ENCODE peak calls at places on chromosomes 6 and 20, in nine cellular contexts. J is B cell, L is neural crest cell, M is fibroblast of mammary gland, A is psoas muscle, Q is heart right ventricle, W is Peyer's patch, T is WTC11, Z is endothelial cell of umbilical vein. P is an unnamed sample.

GRCh38 chr6:85506441-85507093 is 56.7 kb downstream of the NT5E start:
- DNase-seq in A (no peak), T (no peak), Z (no peak), L (no peak), W (no peak), Q (no peak), J (no peak), M (no peak), P (no peak)

GRCh38 chr6:113683968-113684367 is 173.2 kb upstream of the MARCKS start:
- DNase-seq in J (no peak), M (no peak), T (no peak), L (no peak), Z (no peak), A (no peak), W (no peak), Q (no peak), P (no peak)

GRCh38 chr20:31547017-31547675 is 32.9 kb downstream of the HM13 start:
- DNase-seq in M (peak; percentile 92), A (peak; percentile 93), L (peak; percentile 62), T (peak; percentile 73), J (peak; percentile 75), Z (peak; percentile 95), Q (peak; percentile 83), W (peak; percentile 86), P (peak; percentile 89)

GRCh38 chr20:25259788-25260254 is 11.9 kb downstream of the PYGB start:
- DNase-seq in J (no peak), Q (no peak), T (no peak), M (no peak), L (no peak), A (no peak), W (peak; percentile 51), Z (no peak), P (no peak)

GRCh38 chr6:56357616-56358373 is 110.4 kb upstream of the COL21A1 start:
- DNase-seq in L (no peak), A (no peak), W (no peak), T (no peak), Z (no peak), Q (no peak), J (no peak), M (peak; percentile 34), P (peak; percentile 54)

GRCh38 chr6:157994126-157994795 is 12.6 kb downstream of the SYNJ2 start:
- DNase-seq in W (no peak), T (no peak), Q (no peak), Z (no peak), A (no peak), L (no peak), J (no peak), M (no peak), P (no peak)

GRCh38 chr20:21100590-21101452 is 5.3 kb downstream of the LINC00237 start:
- DNase-seq in M (no peak), W (peak; percentile 48), Z (peak; percentile 10), Q (no peak), L (peak; percentile 32), A (no peak), J (peak; percentile 50), T (peak; percentile 69), P (peak; percentile 18)

GRCh38 chr20:17810847-17811604 is 111.3 kb downstream of the BANF2 start:
- DNase-seq in W (no peak), L (no peak), J (peak; percentile 52), Q (no peak), M (no peak), T (no peak), A (no peak), Z (no peak), P (no peak)

GRCh38 chr6:40587240-40588069 is at the start of gene LRFN2:
- DNase-seq in Q (peak; percentile 71), T (peak; percentile 86), L (peak; percentile 89), A (peak; percentile 86), M (peak; percentile 56), Z (peak; percentile 62), W (peak; percentile 84), J (peak; percentile 81), P (peak; percentile 49)

GRCh38 chr6:5996701-5997419 is 9.9 kb downstream of the NRN1 start:
- DNase-seq in Z (peak; percentile 59), M (peak; percentile 55), L (peak; percentile 42), J (peak; percentile 45), W (peak; percentile 58), A (no peak), Q (peak; percentile 25), T (peak; percentile 38), P (peak; percentile 39)

GRCh38 chr20:19817017-19817416 is 59.0 kb downstream of the RIN2 start:
- DNase-seq in J (no peak), M (peak; percentile 86), W (no peak), L (no peak), Q (no peak), Z (peak; percentile 99), A (no peak), T (no peak), P (peak; percentile 94)

GRCh38 chr6:158032354-158032733 is 50.7 kb downstream of the SYNJ2 start:
- DNase-seq in J (no peak), L (no peak), Q (no peak), W (no peak), A (no peak), M (no peak), Z (no peak), T (no peak), P (no peak)

GRCh38 chr6:106477158-106477557 is 116.6 kb downstream of the CRYBG1 start:
- DNase-seq in M (no peak), Z (no peak), W (no peak), Q (no peak), T (no peak), L (no peak), A (no peak), J (peak; percentile 17), P (no peak)

GRCh38 chr20:60648556-60648955 is 603.5 kb upstream of the CDH4 start:
- DNase-seq in W (no peak), Q (no peak), J (no peak), M (no peak), L (no peak), Z (no peak), A (no peak), T (no peak), P (no peak)

GRCh38 chr20:9978395-9979004 is 56.3 kb upstream of the ANKEF1 start:
- DNase-seq in M (peak; percentile 95), J (peak; percentile 50), A (no peak), T (no peak), Z (peak; percentile 87), Q (no peak), W (no peak), L (peak; percentile 19), P (peak; percentile 89)

GRCh38 chr20:4174909-4175308 is 159.6 kb upstream of the RNF24 start:
- DNase-seq in J (no peak), M (no peak), A (no peak), L (no peak), Z (no peak), T (no peak), Q (no peak), W (no peak), P (no peak)

DNA sequence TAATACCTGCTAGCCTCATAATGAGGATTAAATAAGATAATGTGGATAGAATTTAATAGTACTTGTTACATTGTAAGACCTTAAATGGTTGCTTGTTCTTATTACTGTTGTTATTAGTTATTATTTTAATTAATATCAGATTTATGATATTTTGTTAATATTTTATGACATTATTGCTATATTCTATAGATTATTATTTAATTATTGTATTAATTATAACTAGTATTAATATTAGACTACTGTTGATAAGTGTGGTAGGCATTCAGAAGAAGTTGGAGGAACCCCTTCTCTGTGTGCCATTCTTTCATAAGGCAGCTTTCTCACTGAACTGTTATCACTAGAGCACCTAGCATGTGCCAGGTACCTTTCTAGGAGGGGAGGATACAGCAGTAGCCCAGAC is 2.6 kb upstream of the NEDD9 start:
- DNase-seq in Q (no peak), Z (no peak), T (no peak), M (no peak), A (no peak), J (no peak), L (no peak), W (no peak), P (no peak)
- TF ChIP-seq CTCF in Q (no peak), Z (no peak), T (no peak), M (no peak), A (no peak), J (no peak), L (no peak), W (no peak), P (no peak)

GRCh38 chr6:110419028-110419739 is 3.8 kb upstream of the DDO start:
- DNase-seq in L (no peak), T (no peak), W (no peak), Q (no peak), Z (no peak), M (no peak), A (no peak), J (no peak), P (no peak)
- TF ChIP-seq CTCF in L (no peak), T (no peak), W (no peak), Q (no peak), Z (no peak), M (no peak), A (no peak), J (no peak), P (no peak)

DNA sequence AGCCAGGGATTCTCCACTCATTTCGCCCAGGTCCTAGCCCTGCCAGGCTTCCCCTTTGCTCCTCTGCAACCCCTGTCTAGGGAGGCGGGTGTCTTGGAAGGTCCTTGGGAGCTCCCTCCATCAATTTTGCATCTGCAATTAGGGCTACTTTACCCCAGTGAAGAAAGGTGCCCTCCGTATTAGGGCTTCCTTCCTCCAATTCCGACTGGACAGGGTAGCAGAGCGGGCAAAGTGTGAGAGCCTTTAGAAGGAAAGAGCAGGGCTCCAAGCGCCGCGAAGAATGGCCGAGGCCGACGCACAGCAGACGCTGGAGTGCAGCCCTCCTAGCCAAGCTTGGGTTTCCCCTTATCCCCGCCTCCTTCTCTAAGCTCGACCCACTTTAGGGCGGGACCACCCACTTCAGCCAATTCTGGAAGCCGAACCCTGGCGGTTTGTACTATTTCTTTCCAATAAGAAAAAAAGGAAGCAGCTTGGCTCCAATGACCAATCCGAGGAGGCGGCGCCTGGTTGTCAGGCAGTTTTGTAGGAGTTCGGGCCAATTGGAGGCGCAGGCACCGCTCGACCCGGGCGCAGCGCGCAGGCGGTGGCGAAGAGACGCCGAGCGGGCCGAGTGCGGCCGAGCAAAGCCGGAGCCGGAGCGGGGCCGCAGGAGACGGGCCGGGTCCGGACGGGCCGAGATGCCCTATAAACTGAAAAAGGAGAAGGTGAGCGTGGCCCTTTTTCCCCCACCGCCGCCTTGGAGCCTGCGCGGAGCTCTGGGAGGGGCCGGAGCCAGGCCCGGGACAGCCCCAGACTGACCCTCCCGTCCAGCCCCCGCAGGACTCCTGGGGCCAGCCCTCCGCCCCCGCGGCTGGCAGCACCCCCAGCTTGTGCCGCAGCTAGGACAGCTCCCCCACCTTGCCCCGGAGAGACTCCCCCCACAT is at the start of gene PPP2R5D:
- DNase-seq in T (peak; percentile 98), Z (peak; percentile 99), W (peak; percentile 97), L (peak; percentile 92), M (peak; percentile 99), J (peak; percentile 96), Q (peak; percentile 94), A (peak; percentile 99), P (peak; percentile 100)
- TF ChIP-seq CTCF in T (no peak), Z (no peak), W (peak; percentile 33), L (no peak), M (no peak), J (no peak), Q (no peak), A (no peak), P (no peak)

DNA sequence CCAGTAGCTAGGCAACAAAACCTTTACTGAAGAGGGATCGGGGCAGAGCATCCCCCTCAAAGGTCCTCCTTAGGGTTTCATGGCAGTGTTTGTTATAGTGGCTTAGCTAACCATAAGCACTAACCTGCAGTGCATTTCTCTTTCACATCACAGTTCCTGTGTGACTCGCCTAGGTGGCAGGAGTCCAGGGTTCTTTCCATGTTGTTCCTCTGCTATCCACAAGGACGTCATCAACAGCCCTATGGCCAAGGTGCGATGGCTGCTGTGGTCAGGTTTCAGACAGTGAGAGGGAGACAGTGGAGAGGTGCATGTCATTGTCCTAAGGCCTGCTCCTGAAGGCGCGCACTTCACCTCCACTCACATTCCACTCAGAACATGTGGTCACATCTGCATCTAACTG is 38.8 kb upstream of the FOXA2 start:
- DNase-seq in A (no peak), J (no peak), Q (no peak), T (no peak), W (no peak), L (no peak), Z (peak; percentile 2), M (peak; percentile 17), P (no peak)
- TF ChIP-seq CTCF in A (no peak), J (no peak), Q (no peak), T (no peak), W (no peak), L (no peak), Z (no peak), M (no peak), P (no peak)

P was measured in astrocyte of the spinal cord.